ENCODE peak calls at places on chromosomes 11 and 22, in six cellular contexts. J is neural crest cell, I is right lobe of liver, A is NCI-H510A treated with DMSO at 0.1 percent for 48 hours, N is upper lobe of right lung, K is memory B cell. L is an unnamed sample.

GRCh38 chr22:24761888-24762675 is 12.4 kb downstream of the PIWIL3 start:
- DNase-seq in J (no peak), I (no peak), A (no peak), N (no peak), K (no peak), L (no peak)

GRCh38 chr22:17891427-17892167 is 117.3 kb upstream of the BID start:
- DNase-seq in J (no peak), I (peak), A (peak), N (no peak), K (no peak), L (no peak)

GRCh38 chr11:46296520-46297448 is 19.3 kb downstream of the CREB3L1 start:
- DNase-seq in J (peak), I (no peak), A (no peak), N (no peak), K (no peak), L (no peak)

GRCh38 chr11:69636512-69636866 is 4.5 kb upstream of the CCND1 start:
- DNase-seq in J (peak), I (peak), A (no peak), N (peak), K (no peak), L (no peak)

GRCh38 chr11:61650781-61651571 is 29.2 kb upstream of the DAGLA start:
- DNase-seq in J (no peak), I (no peak), A (peak), N (no peak), K (no peak), L (no peak)

GRCh38 chr22:20857838-20858614 is 585 bp downstream of the PI4KA start:
- DNase-seq in J (peak), I (peak), A (peak), N (peak), K (no peak), L (no peak)

GRCh38 chr11:748007-748359 is 719 bp downstream of the TALDO1 start:
- DNase-seq in J (no peak), I (peak), A (no peak), N (peak), K (no peak), L (no peak)

GRCh38 chr22:27581688-27582087 is 219.9 kb downstream of the MN1 start:
- DNase-seq in J (no peak), I (no peak), A (no peak), N (no peak), K (no peak), L (no peak)

GRCh38 chr11:64296830-64297721 is 3.1 kb upstream of the CATSPERZ start:
- DNase-seq in J (no peak), I (no peak), A (no peak), N (no peak), K (no peak), L (no peak)

GRCh38 chr11:25198704-25199103 is 701.9 kb downstream of the LUZP2 start:
- DNase-seq in J (no peak), I (no peak), A (no peak), N (no peak), K (no peak), L (no peak)

GRCh38 chr11:94325681-94326080 is 21.3 kb downstream of the IZUMO1R start:
- DNase-seq in J (no peak), I (no peak), A (no peak), N (peak), K (no peak), L (no peak)